ENCODE peak calls at places on chromosomes 5 and 9, in ten cellular contexts. One of them, this sample, is unnamed.

GRCh38 chr9:69996947-69997346 is 46.7 kb upstream of the MAMDC2 start:
- DNase-seq in bronchial epithelial cell: peak
- DNase-seq in HEK293T: no peak
- DNase-seq in Panc1: no peak
- DNase-seq in SHP77: no peak
- DNase-seq in CD8-positive, alpha-beta T cell: no peak
- DNase-seq in hypothalamus: no peak
- DNase-seq in RPMI7951: no peak
- DNase-seq in AG04449: no peak
- DNase-seq in NCI-H1417: peak
- DNase-seq in this sample: peak

GRCh38 chr5:112077180-112077579 is 320.2 kb upstream of the NREP start:
- DNase-seq in RPMI7951: peak
- DNase-seq in CD8-positive, alpha-beta T cell: no peak
- DNase-seq in bronchial epithelial cell: no peak
- DNase-seq in Panc1: no peak
- DNase-seq in hypothalamus: no peak
- DNase-seq in SHP77: no peak
- DNase-seq in HEK293T: no peak
- DNase-seq in AG04449: peak
- DNase-seq in NCI-H1417: no peak
- DNase-seq in this sample: peak

GRCh38 chr9:79346350-79347020 is 225.3 kb upstream of the TLE4 start:
- DNase-seq in AG04449: no peak
- DNase-seq in Panc1: no peak
- DNase-seq in SHP77: no peak
- DNase-seq in NCI-H1417: no peak
- DNase-seq in hypothalamus: no peak
- DNase-seq in CD8-positive, alpha-beta T cell: no peak
- DNase-seq in RPMI7951: no peak
- DNase-seq in HEK293T: no peak
- DNase-seq in bronchial epithelial cell: no peak
- DNase-seq in this sample: no peak

GRCh38 chr5:131635755-131636479 is 888 bp upstream of the RAPGEF6 start:
- DNase-seq in Panc1: no peak
- DNase-seq in RPMI7951: no peak
- DNase-seq in AG04449: no peak
- DNase-seq in bronchial epithelial cell: no peak
- DNase-seq in SHP77: no peak
- DNase-seq in hypothalamus: no peak
- DNase-seq in NCI-H1417: no peak
- DNase-seq in HEK293T: no peak
- DNase-seq in CD8-positive, alpha-beta T cell: no peak
- DNase-seq in this sample: peak

GRCh38 chr9:88197781-88198345 is 59.6 kb upstream of the SPATA31C2 start:
- DNase-seq in SHP77: no peak
- DNase-seq in RPMI7951: peak
- DNase-seq in NCI-H1417: no peak
- DNase-seq in bronchial epithelial cell: peak
- DNase-seq in CD8-positive, alpha-beta T cell: no peak
- DNase-seq in Panc1: peak
- DNase-seq in hypothalamus: no peak
- DNase-seq in HEK293T: no peak
- DNase-seq in AG04449: peak
- DNase-seq in this sample: peak

GRCh38 chr5:175654807-175655206 is 3.1 kb upstream of the HRH2 start:
- DNase-seq in CD8-positive, alpha-beta T cell: no peak
- DNase-seq in hypothalamus: no peak
- DNase-seq in HEK293T: no peak
- DNase-seq in bronchial epithelial cell: peak
- DNase-seq in RPMI7951: peak
- DNase-seq in AG04449: no peak
- DNase-seq in NCI-H1417: peak
- DNase-seq in SHP77: no peak
- DNase-seq in Panc1: no peak
- DNase-seq in this sample: no peak

GRCh38 chr9:13555516-13555915 is 276.0 kb upstream of the MPDZ start:
- DNase-seq in RPMI7951: no peak
- DNase-seq in bronchial epithelial cell: no peak
- DNase-seq in AG04449: no peak
- DNase-seq in CD8-positive, alpha-beta T cell: no peak
- DNase-seq in NCI-H1417: no peak
- DNase-seq in Panc1: no peak
- DNase-seq in hypothalamus: no peak
- DNase-seq in SHP77: no peak
- DNase-seq in HEK293T: no peak
- DNase-seq in this sample: no peak

GRCh38 chr5:67515020-67515689 is 318.6 kb upstream of the CD180 start:
- DNase-seq in HEK293T: no peak
- DNase-seq in Panc1: no peak
- DNase-seq in hypothalamus: no peak
- DNase-seq in SHP77: no peak
- DNase-seq in AG04449: no peak
- DNase-seq in bronchial epithelial cell: no peak
- DNase-seq in CD8-positive, alpha-beta T cell: peak
- DNase-seq in RPMI7951: no peak
- DNase-seq in NCI-H1417: no peak
- DNase-seq in this sample: no peak

GRCh38 chr5:79193643-79194042 is 42.3 kb upstream of the JMY start:
- DNase-seq in NCI-H1417: no peak
- DNase-seq in Panc1: no peak
- DNase-seq in SHP77: no peak
- DNase-seq in AG04449: no peak
- DNase-seq in bronchial epithelial cell: peak
- DNase-seq in CD8-positive, alpha-beta T cell: no peak
- DNase-seq in RPMI7951: peak
- DNase-seq in HEK293T: no peak
- DNase-seq in hypothalamus: no peak
- DNase-seq in this sample: peak

GRCh38 chr9:38733503-38733902 is 13.6 kb upstream of the FAM240B start:
- DNase-seq in SHP77: no peak
- DNase-seq in RPMI7951: no peak
- DNase-seq in CD8-positive, alpha-beta T cell: no peak
- DNase-seq in AG04449: no peak
- DNase-seq in NCI-H1417: no peak
- DNase-seq in bronchial epithelial cell: no peak
- DNase-seq in hypothalamus: no peak
- DNase-seq in Panc1: no peak
- DNase-seq in HEK293T: no peak
- DNase-seq in this sample: no peak

GRCh38 chr5:57804007-57804444 is 321.4 kb upstream of the ACTBL2 start:
- DNase-seq in NCI-H1417: no peak
- DNase-seq in RPMI7951: peak
- DNase-seq in hypothalamus: no peak
- DNase-seq in HEK293T: no peak
- DNase-seq in bronchial epithelial cell: no peak
- DNase-seq in AG04449: peak
- DNase-seq in CD8-positive, alpha-beta T cell: no peak
- DNase-seq in Panc1: no peak
- DNase-seq in SHP77: no peak
- DNase-seq in this sample: peak

GRCh38 chr5:169258372-169259000 is 42.5 kb downstream of the SLIT3 start:
- DNase-seq in HEK293T: no peak
- DNase-seq in AG04449: no peak
- DNase-seq in Panc1: no peak
- DNase-seq in bronchial epithelial cell: no peak
- DNase-seq in CD8-positive, alpha-beta T cell: no peak
- DNase-seq in NCI-H1417: no peak
- DNase-seq in hypothalamus: no peak
- DNase-seq in SHP77: no peak
- DNase-seq in RPMI7951: peak
- DNase-seq in this sample: peak

GRCh38 chr9:70091103-70091502 is 47.5 kb downstream of the MAMDC2 start:
- DNase-seq in bronchial epithelial cell: no peak
- DNase-seq in HEK293T: no peak
- DNase-seq in NCI-H1417: no peak
- DNase-seq in RPMI7951: no peak
- DNase-seq in hypothalamus: no peak
- DNase-seq in SHP77: no peak
- DNase-seq in Panc1: no peak
- DNase-seq in CD8-positive, alpha-beta T cell: no peak
- DNase-seq in AG04449: no peak
- DNase-seq in this sample: no peak

GRCh38 chr9:70556736-70557135 is 142.3 kb upstream of the KLF9 start:
- DNase-seq in Panc1: no peak
- DNase-seq in hypothalamus: no peak
- DNase-seq in HEK293T: no peak
- DNase-seq in SHP77: no peak
- DNase-seq in RPMI7951: no peak
- DNase-seq in CD8-positive, alpha-beta T cell: no peak
- DNase-seq in AG04449: no peak
- DNase-seq in NCI-H1417: no peak
- DNase-seq in bronchial epithelial cell: no peak
- DNase-seq in this sample: peak

GRCh38 chr9:13064676-13065075 is 214.8 kb downstream of the MPDZ start:
- DNase-seq in SHP77: no peak
- DNase-seq in CD8-positive, alpha-beta T cell: no peak
- DNase-seq in NCI-H1417: no peak
- DNase-seq in hypothalamus: no peak
- DNase-seq in Panc1: no peak
- DNase-seq in bronchial epithelial cell: no peak
- DNase-seq in AG04449: no peak
- DNase-seq in HEK293T: no peak
- DNase-seq in RPMI7951: no peak
- DNase-seq in this sample: no peak

GRCh38 chr9:79692857-79693571 is 121.2 kb downstream of the TLE4 start:
- DNase-seq in RPMI7951: no peak
- DNase-seq in hypothalamus: no peak
- DNase-seq in bronchial epithelial cell: no peak
- DNase-seq in SHP77: no peak
- DNase-seq in HEK293T: no peak
- DNase-seq in Panc1: no peak
- DNase-seq in CD8-positive, alpha-beta T cell: no peak
- DNase-seq in NCI-H1417: no peak
- DNase-seq in AG04449: no peak
- DNase-seq in this sample: no peak

GRCh38 chr9:125485471-125485870 is 221.5 kb downstream of the MAPKAP1 start:
- DNase-seq in hypothalamus: no peak
- DNase-seq in bronchial epithelial cell: no peak
- DNase-seq in HEK293T: no peak
- DNase-seq in RPMI7951: no peak
- DNase-seq in SHP77: no peak
- DNase-seq in Panc1: no peak
- DNase-seq in AG04449: no peak
- DNase-seq in CD8-positive, alpha-beta T cell: no peak
- DNase-seq in NCI-H1417: no peak
- DNase-seq in this sample: no peak

GRCh38 chr9:98218562-98219363 is 26.3 kb upstream of the CORO2A start:
- DNase-seq in AG04449: peak
- DNase-seq in NCI-H1417: no peak
- DNase-seq in HEK293T: no peak
- DNase-seq in SHP77: no peak
- DNase-seq in Panc1: no peak
- DNase-seq in bronchial epithelial cell: peak
- DNase-seq in CD8-positive, alpha-beta T cell: no peak
- DNase-seq in hypothalamus: no peak
- DNase-seq in RPMI7951: no peak
- DNase-seq in this sample: no peak

GRCh38 chr5:149367249-149367971 is 9.6 kb downstream of the PCYOX1L start:
- DNase-seq in hypothalamus: peak
- DNase-seq in RPMI7951: peak
- DNase-seq in SHP77: peak
- DNase-seq in bronchial epithelial cell: peak
- DNase-seq in Panc1: peak
- DNase-seq in NCI-H1417: peak
- DNase-seq in HEK293T: peak
- DNase-seq in AG04449: no peak
- DNase-seq in CD8-positive, alpha-beta T cell: peak
- DNase-seq in this sample: peak

GRCh38 chr5:74643160-74643562 is 2.6 kb upstream of the ENC1 start:
- DNase-seq in HEK293T: no peak
- DNase-seq in RPMI7951: peak
- DNase-seq in hypothalamus: no peak
- DNase-seq in CD8-positive, alpha-beta T cell: no peak
- DNase-seq in NCI-H1417: no peak
- DNase-seq in SHP77: no peak
- DNase-seq in bronchial epithelial cell: peak
- DNase-seq in Panc1: peak
- DNase-seq in AG04449: no peak
- DNase-seq in this sample: peak

GRCh38 chr5:139848508-139849100 is 53.0 kb downstream of the PSD2 start:
- DNase-seq in NCI-H1417: no peak
- DNase-seq in AG04449: no peak
- DNase-seq in Panc1: no peak
- DNase-seq in RPMI7951: no peak
- DNase-seq in bronchial epithelial cell: no peak
- DNase-seq in HEK293T: no peak
- DNase-seq in hypothalamus: no peak
- DNase-seq in SHP77: no peak
- DNase-seq in CD8-positive, alpha-beta T cell: peak
- DNase-seq in this sample: no peak

This sample was measured in fibroblast of mammary gland.